ENCODE peak calls at places on chromosomes 2 and 18, in ten cellular contexts. Q is IMR-90, G is A549, P is HCT116, F is adrenal gland, A is H1, U is endothelial cell of umbilical vein, X is sigmoid colon, Z is Peyer's patch, R is spleen. E is an unnamed sample.

GRCh38 chr2:181848356-181848876 is 43.1 kb upstream of the ITPRID2 start:
- DNase-seq in Q (no peak), G (no peak), P (no peak), F (no peak), A (no peak), U (no peak), X (no peak), Z (no peak), R (no peak), E (peak)

GRCh38 chr2:168354499-168354898 is 101.6 kb upstream of the CERS6 start:
- DNase-seq in Q (no peak), G (no peak), P (no peak), F (no peak), A (no peak), U (no peak), X (no peak), Z (no peak), R (no peak), E (no peak)

GRCh38 chr2:232584238-232584637 is 33.7 kb downstream of the EIF4E2 start:
- DNase-seq in Q (no peak), G (no peak), P (no peak), F (no peak), A (no peak), U (no peak), X (peak), Z (no peak), R (no peak), E (no peak)

GRCh38 chr2:240232264-240232915 is 91.9 kb upstream of the OTOS start:
- DNase-seq in Q (no peak), G (no peak), P (no peak), F (no peak), A (no peak), U (no peak), X (no peak), Z (peak), R (no peak), E (no peak)

GRCh38 chr2:68157002-68157401 is 686 bp upstream of the PNO1 start:
- DNase-seq in Q (peak), G (no peak), P (no peak), F (no peak), A (no peak), U (no peak), X (no peak), Z (no peak), R (peak), E (no peak)

GRCh38 chr2:86238354-86238753 is 39.1 kb downstream of the MRPL35 start:
- DNase-seq in Q (no peak), G (no peak), P (no peak), F (no peak), A (no peak), U (no peak), X (peak), Z (peak), R (peak), E (peak)

GRCh38 chr18:51647942-51648341 is 450.5 kb upstream of the MEX3C start:
- DNase-seq in Q (no peak), G (no peak), P (no peak), F (no peak), A (no peak), U (no peak), X (no peak), Z (no peak), R (no peak), E (no peak)

GRCh38 chr2:69493268-69493667 is 56.0 kb upstream of the NFU1 start:
- DNase-seq in Q (no peak), G (no peak), P (no peak), F (peak), A (no peak), U (no peak), X (no peak), Z (no peak), R (no peak), E (no peak)

GRCh38 chr2:201257941-201258665 is 2.2 kb upstream of the CASP8 start:
- DNase-seq in Q (peak), G (peak), P (peak), F (peak), A (no peak), U (peak), X (peak), Z (peak), R (peak), E (peak)

GRCh38 chr2:18641823-18642222 is 52.5 kb upstream of the NT5C1B start:
- DNase-seq in Q (no peak), G (no peak), P (no peak), F (no peak), A (no peak), U (no peak), X (no peak), Z (no peak), R (no peak), E (no peak)

GRCh38 chr18:29449424-29449823 is 1272.5 kb upstream of the CDH2 start:
- DNase-seq in Q (peak), G (no peak), P (no peak), F (no peak), A (no peak), U (peak), X (no peak), Z (no peak), R (no peak), E (no peak)

GRCh38 chr2:219059375-219059724 is 1.4 kb downstream of the IHH start:
- DNase-seq in Q (no peak), G (no peak), P (no peak), F (no peak), A (no peak), U (no peak), X (no peak), Z (no peak), R (no peak), E (no peak)

GRCh38 chr18:68566991-68567390 is 147.9 kb downstream of the TMX3 start:
- DNase-seq in Q (no peak), G (no peak), P (no peak), F (no peak), A (no peak), U (no peak), X (no peak), Z (no peak), R (no peak), E (no peak)

GRCh38 chr18:72232611-72233010 is 311.5 kb downstream of the CBLN2 start:
- DNase-seq in Q (no peak), G (no peak), P (no peak), F (no peak), A (no peak), U (no peak), X (no peak), Z (no peak), R (no peak), E (no peak)

GRCh38 chr2:236949089-236949935 is 136.4 kb upstream of the COPS8 start:
- DNase-seq in Q (no peak), G (no peak), P (no peak), F (no peak), A (no peak), U (no peak), X (peak), Z (peak), R (no peak), E (no peak)

GRCh38 chr2:216352653-216353270 is 19.5 kb downstream of the MARCHF4 start:
- DNase-seq in Q (no peak), G (no peak), P (no peak), F (no peak), A (no peak), U (no peak), X (no peak), Z (no peak), R (no peak), E (no peak)

GRCh38 chr2:151682459-151683003 is 51.7 kb downstream of the NEB start:
- DNase-seq in Q (no peak), G (no peak), P (no peak), F (no peak), A (no peak), U (no peak), X (no peak), Z (no peak), R (no peak), E (no peak)

GRCh38 chr2:10439185-10439879 is 8.8 kb downstream of the ODC1 start:
- DNase-seq in Q (no peak), G (no peak), P (no peak), F (no peak), A (no peak), U (no peak), X (no peak), Z (no peak), R (no peak), E (peak)

GRCh38 chr18:50866765-50867164 is 12.2 kb upstream of the ME2 start:
- DNase-seq in Q (no peak), G (no peak), P (no peak), F (no peak), A (no peak), U (peak), X (no peak), Z (no peak), R (no peak), E (peak)

GRCh38 chr18:6413554-6414117 is 1.1 kb downstream of the L3MBTL4 start:
- DNase-seq in Q (no peak), G (no peak), P (no peak), F (peak), A (no peak), U (no peak), X (no peak), Z (peak), R (no peak), E (no peak)
- H3K4me3 ChIP-seq in Q (no peak), G (no peak), P (no peak), F (peak), A (peak), U (no peak), X (peak), Z (peak), R (peak), E (no peak)

DNA sequence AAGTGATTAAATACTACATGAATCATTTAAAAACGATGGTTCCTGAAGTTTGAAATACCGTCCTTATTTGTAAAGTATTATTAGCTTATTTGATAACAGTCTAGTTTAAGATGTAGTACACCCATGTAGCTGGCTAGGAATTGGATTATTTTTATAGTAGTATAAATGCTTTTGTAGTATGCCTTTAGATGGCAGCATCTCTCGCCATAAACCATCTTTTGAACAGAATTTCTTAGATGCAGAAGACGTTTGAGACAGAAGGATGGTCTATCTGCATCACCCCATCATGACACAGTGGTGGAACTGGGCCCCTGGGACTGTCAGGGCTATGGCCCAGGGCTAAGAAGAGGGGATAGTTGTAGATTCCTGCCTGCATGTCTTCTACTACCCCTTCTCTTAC is 152.7 kb downstream of the WDSUB1 start:
- DNase-seq in Q (peak), G (no peak), P (no peak), F (no peak), A (no peak), U (no peak), X (no peak), Z (no peak), R (no peak), E (peak)
- TF ChIP-seq CTCF in Q (peak), G (peak), P (no peak), F (no peak), A (no peak), U (no peak), X (no peak), Z (no peak), R (no peak), E (no peak)

GRCh38 chr2:169808211-169808610 is 9.5 kb downstream of the SSB start:
- DNase-seq in Q (peak), G (no peak), P (no peak), F (no peak), A (no peak), U (no peak), X (no peak), Z (no peak), R (no peak), E (no peak)

GRCh38 chr2:169799555-169799954 is 884 bp downstream of the SSB start:
- DNase-seq in Q (peak), G (no peak), P (no peak), F (no peak), A (no peak), U (peak), X (no peak), Z (no peak), R (no peak), E (peak)

GRCh38 chr2:169806586-169806985 is 7.9 kb downstream of the SSB start:
- DNase-seq in Q (no peak), G (no peak), P (no peak), F (no peak), A (no peak), U (no peak), X (no peak), Z (no peak), R (no peak), E (no peak)

GRCh38 chr2:169798718-169799495 is at the start of gene SSB:
- DNase-seq in Q (peak), G (peak), P (peak), F (peak), A (peak), U (peak), X (peak), Z (peak), R (peak), E (peak)

DNA sequence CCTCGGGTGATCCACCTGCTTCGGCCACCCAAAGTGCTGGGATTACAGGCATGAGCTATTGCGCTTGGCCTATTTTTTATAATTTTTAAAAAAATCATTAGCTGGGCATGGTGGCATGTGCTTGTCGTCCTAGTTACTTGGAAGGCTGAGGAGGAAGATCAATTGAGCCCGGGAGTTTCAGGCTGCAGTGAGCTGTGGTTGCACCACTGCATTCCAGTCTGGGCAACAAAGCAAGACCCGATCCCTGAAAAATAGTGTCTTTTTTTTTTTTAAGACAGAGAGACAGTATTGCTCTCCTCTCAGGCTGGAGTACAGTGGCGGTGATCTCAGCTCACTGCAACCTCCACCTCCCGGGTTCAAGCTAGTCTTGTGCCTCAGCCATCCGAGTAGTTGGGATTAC is 4.8 kb downstream of the SSB start:
- DNase-seq in Q (no peak), G (no peak), P (no peak), F (no peak), A (no peak), U (no peak), X (no peak), Z (no peak), R (no peak), E (no peak)
- TF ChIP-seq POLR2A in Q (no peak), G (no peak), P (no peak), F (no peak), A (no peak), U (no peak), X (no peak), Z (no peak), R (no peak), E (no peak)

DNA sequence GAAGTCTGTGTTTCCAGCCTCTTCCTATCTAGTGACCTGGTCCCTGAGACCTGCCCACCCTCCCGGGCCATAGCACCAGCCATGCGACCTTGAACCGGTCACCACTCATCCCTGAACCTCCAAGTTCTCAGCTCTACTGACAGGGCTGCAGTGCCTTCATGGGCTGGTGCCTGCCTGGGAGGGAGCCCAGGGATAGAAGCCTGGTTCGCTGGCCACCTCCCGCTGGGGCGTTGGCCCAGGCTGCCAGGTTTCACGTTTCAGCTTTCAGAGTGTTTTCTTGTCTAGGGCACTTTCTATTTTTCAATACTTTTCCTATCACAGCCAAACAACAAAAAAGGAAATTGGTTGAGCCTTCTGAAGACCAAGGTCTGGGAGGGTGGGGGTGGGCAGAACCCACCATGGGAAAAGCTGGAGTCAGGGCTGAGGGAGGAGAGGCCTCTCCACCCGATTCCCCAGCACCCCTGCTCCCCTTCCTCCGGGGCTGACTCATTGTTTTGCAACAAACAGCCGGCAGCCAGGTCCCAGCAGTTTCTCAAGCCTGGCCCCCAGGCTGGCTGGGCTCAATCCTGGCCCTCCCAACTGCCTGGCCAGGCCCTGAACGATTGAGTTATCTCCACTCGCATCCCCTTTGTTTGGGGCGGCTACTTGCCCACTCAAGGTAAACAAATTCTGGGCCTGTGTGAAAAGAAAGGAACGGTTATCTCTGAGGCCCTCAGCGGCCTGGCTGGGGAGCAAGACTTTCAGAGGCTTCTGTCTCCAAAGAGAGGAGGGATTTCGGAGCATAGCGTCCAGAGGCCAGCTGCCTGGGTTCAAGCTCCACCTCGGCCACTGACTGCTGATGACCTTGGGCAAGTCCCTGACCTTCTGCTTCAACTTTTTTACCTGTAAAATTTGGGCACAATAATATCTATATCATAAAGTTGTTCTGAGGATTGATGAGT is 47.5 kb downstream of the ZFP36L2 start:
- DNase-seq in Q (peak), G (peak), P (peak), F (peak), A (peak), U (peak), X (peak), Z (peak), R (peak), E (peak)
- H3K4me3 ChIP-seq in Q (no peak), G (no peak), P (peak), F (peak), A (peak), U (no peak), X (no peak), Z (no peak), R (no peak), E (peak)

DNA sequence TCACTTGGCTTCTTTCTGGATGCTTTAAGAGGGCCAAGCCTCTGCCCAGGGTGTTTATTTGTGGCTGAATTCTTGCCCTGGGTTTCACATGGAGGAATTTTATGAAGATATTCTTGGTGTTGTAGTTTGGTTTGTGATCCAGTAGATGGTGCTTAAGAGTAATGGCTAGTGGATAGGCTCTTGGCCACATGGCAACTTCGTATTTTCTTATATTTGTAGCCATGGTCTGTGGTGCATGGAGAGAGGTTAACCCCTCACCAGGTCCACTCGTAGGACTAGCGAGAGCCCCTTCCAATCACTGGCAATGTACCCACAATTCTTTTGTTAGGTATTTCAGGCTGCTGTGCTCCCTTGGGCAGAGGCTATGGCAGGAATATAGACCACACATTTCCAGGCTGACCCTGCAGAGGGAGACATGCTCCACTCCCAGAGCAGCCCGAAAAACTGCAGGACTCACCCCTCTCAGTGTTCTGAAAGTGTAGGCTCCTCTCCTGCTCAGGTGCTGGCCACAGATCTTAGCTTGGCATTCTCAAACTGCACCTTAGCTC is 582.1 kb upstream of the SETBP1 start:
- DNase-seq in Q (peak), G (no peak), P (no peak), F (no peak), A (peak), U (peak), X (no peak), Z (peak), R (no peak), E (peak)
- TF ChIP-seq CTCF in Q (no peak), G (no peak), P (no peak), F (peak), A (peak), U (peak), X (peak), Z (peak), R (no peak), E (no peak)

DNA sequence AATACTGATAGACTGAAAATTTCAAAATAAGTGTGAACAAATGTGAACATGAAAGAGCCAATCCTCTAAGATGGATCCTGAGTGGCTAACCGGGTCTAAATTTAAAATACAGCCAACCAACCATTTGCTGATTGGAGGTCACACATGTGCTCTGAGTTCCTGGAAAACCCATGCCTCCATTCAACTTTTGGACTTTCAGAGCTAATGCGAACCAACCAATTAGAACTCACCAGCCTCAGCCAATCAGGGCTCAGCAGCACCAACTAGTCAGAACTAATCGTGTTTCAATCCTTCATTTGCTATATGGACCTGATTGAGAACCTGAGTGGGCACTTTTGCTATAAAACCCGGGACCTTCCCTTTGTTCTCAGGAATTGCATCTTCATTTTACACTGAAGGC is 111.5 kb downstream of the MEP1B start:
- DNase-seq in Q (no peak), G (no peak), P (no peak), F (no peak), A (no peak), U (no peak), X (no peak), Z (no peak), R (no peak), E (no peak)
- TF ChIP-seq POLR2A in Q (no peak), G (no peak), P (no peak), F (no peak), A (no peak), U (no peak), X (no peak), Z (no peak), R (no peak), E (no peak)

E was measured in NB4.